ENCODE peak calls at places on chromosome 4, in four cellular contexts. K is psoas muscle, O is choroid plexus epithelial cell, U is MCF 10A. T is an unnamed sample.

GRCh38 chr4:15878011-15878410 is 60.5 kb downstream of the FGFBP1 start:
- DNase-seq in K (no peak), O (no peak), U (no peak), T (no peak)

GRCh38 chr4:129362685-129363274 is 266.8 kb downstream of the C4orf33 start:
- DNase-seq in K (no peak), O (peak), U (peak), T (no peak)

GRCh38 chr4:929096-929765 is 2.9 kb downstream of the GAK start:
- DNase-seq in K (no peak), O (no peak), U (no peak), T (no peak)

GRCh38 chr4:44927361-44928061 is 201.2 kb upstream of the GNPDA2 start:
- DNase-seq in K (no peak), O (peak), U (peak), T (no peak)

GRCh38 chr4:11702886-11703555 is 274.3 kb upstream of the HS3ST1 start:
- DNase-seq in K (no peak), O (no peak), U (peak), T (no peak)

GRCh38 chr4:113445286-113445685 is 316.3 kb downstream of the CAMK2D start:
- DNase-seq in K (peak), O (peak), U (peak), T (no peak)

GRCh38 chr4:172953896-172954568 is 214.6 kb upstream of the GALNT7 start:
- DNase-seq in K (no peak), O (no peak), U (no peak), T (no peak)

GRCh38 chr4:5960197-5960880 is 57.9 kb downstream of the C4orf50 start:
- DNase-seq in K (no peak), O (no peak), U (no peak), T (no peak)

GRCh38 chr4:24559889-24560288 is 24.5 kb downstream of the DHX15 start:
- DNase-seq in K (no peak), O (peak), U (peak), T (no peak)

GRCh38 chr4:153792007-153792892 is 3.4 kb upstream of the SFRP2 start:
- DNase-seq in K (peak), O (peak), U (peak), T (no peak)

GRCh38 chr4:30717208-30718020 is 2.8 kb upstream of the PCDH7 start:
- DNase-seq in K (peak), O (peak), U (peak), T (no peak)

GRCh38 chr4:2712261-2712842 is 43.8 kb downstream of the TNIP2 start:
- DNase-seq in K (peak), O (peak), U (no peak), T (no peak)

GRCh38 chr4:74054483-74055032 is 16.1 kb upstream of the CXCL3 start:
- DNase-seq in K (no peak), O (no peak), U (no peak), T (no peak)

GRCh38 chr4:177442623-177443155 is 452 bp upstream of the AGA start:
- DNase-seq in K (no peak), O (peak), U (no peak), T (no peak)

GRCh38 chr4:48478273-48478672 is 4.9 kb upstream of the SLC10A4 start:
- DNase-seq in K (no peak), O (no peak), U (no peak), T (no peak)

GRCh38 chr4:118776166-118776954 is 59.6 kb downstream of the SEC24D start:
- DNase-seq in K (no peak), O (peak), U (peak), T (no peak)

GRCh38 chr4:127610488-127610887 is 22.3 kb upstream of the INTU start:
- DNase-seq in K (no peak), O (no peak), U (no peak), T (no peak)

GRCh38 chr4:3372264-3372932 is 69.4 kb upstream of the HGFAC start:
- DNase-seq in K (no peak), O (peak), U (no peak), T (no peak)

GRCh38 chr4:142516686-142517145 is 329.4 kb downstream of the INPP4B start:
- DNase-seq in K (no peak), O (peak), U (no peak), T (no peak)

GRCh38 chr4:82900016-82900334 is 560 bp upstream of the THAP9 start:
- DNase-seq in K (no peak), O (peak), U (no peak), T (no peak)

GRCh38 chr4:140059159-140059558 is 94.8 kb downstream of the MAML3 start:
- DNase-seq in K (no peak), O (peak), U (no peak), T (no peak)

GRCh38 chr4:82372874-82373815 is 646 bp downstream of the HNRNPD start:
- DNase-seq in K (peak), O (peak), U (peak), T (peak)

GRCh38 chr4:55834086-55834795 is 14.7 kb downstream of the EXOC1L start:
- DNase-seq in K (no peak), O (no peak), U (peak), T (no peak)

GRCh38 chr4:76546282-76547166 is 111.5 kb downstream of the SHROOM3 start:
- DNase-seq in K (no peak), O (peak), U (peak), T (no peak)

GRCh38 chr4:40194602-40195161 is 2.1 kb upstream of the RHOH start:
- DNase-seq in K (no peak), O (peak), U (no peak), T (peak)

GRCh38 chr4:7778524-7779193 is 161.0 kb downstream of the AFAP1 start:
- DNase-seq in K (no peak), O (peak), U (no peak), T (no peak)

GRCh38 chr4:156547439-156547838 is 424.2 kb downstream of the PDGFC start:
- DNase-seq in K (no peak), O (peak), U (peak), T (no peak)

DNA sequence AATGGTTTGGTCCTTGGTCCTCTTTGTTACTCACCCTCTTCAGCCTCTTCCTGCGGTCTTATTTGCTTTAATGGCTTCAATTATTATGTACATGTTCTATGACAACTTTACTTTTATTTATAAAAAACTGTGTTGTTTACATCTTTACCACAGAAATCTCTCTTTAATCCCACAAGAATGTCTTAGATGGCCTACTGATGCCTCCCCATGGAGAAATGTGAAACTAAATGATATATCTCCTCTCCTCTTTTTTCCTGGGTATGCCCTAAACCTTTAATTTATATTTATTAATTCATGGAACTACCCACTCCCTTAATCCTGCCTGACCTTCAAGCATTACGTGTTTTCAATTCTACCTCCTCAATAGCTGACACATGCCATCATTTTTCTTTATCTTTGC is 573.2 kb downstream of the CENPC start:
- DNase-seq in K (no peak), O (peak), U (no peak), T (no peak)
- TF ChIP-seq CTCF in K (no peak), O (no peak), U (peak), T (no peak)

GRCh38 chr4:86218721-86219481 is 141.0 kb downstream of the MAPK10 start:
- DNase-seq in K (no peak), O (peak), U (peak), T (no peak)

GRCh38 chr4:86220137-86220536 is 139.7 kb downstream of the MAPK10 start:
- DNase-seq in K (no peak), O (peak), U (peak), T (no peak)

GRCh38 chr4:86221076-86221475 is 138.8 kb downstream of the MAPK10 start:
- DNase-seq in K (no peak), O (no peak), U (no peak), T (no peak)

DNA sequence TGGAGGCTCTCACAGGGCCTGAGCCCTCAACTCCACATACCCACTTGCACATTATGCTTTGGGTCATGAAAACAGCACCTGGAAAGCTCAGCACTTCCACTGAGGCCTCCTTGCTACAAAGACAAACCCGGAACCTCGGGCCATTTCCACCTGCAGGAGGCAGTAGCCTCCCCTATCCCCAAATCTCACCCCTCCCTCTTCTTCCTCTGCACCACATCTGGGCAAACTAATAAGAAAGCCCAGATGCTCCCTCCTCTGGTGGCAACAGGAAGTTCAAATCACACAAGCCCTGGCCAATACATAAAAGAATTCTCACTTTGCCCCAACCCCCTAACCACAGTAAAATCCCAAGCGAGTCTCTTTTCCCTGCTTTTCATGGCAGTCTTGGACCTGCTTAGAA is 136.4 kb downstream of the MAPK10 start:
- DNase-seq in K (no peak), O (peak), U (peak), T (no peak)
- TF ChIP-seq CTCF in K (no peak), O (peak), U (peak), T (no peak)

DNA sequence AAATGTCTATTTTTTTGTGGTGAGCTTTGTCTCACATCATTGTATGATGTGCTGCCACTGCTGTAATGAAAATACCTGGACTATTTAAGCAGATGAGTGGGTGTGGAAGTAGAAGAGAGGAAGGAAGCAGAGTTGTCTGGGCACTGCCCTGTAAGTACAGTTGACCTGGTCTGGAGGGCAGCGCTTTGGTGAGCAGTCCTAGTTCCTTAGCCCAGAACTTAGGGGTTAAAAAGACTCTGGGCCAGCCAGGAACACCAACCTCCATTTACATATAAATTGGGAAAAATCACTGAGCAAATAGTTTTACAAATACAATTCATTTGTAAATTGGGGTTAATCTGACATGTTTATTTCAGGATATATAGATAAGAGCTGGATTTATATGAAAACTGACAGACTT is 347.1 kb upstream of the FAT1 start:
- DNase-seq in K (no peak), O (no peak), U (no peak), T (no peak)
- TF ChIP-seq CTCF in K (no peak), O (no peak), U (no peak), T (no peak)

DNA sequence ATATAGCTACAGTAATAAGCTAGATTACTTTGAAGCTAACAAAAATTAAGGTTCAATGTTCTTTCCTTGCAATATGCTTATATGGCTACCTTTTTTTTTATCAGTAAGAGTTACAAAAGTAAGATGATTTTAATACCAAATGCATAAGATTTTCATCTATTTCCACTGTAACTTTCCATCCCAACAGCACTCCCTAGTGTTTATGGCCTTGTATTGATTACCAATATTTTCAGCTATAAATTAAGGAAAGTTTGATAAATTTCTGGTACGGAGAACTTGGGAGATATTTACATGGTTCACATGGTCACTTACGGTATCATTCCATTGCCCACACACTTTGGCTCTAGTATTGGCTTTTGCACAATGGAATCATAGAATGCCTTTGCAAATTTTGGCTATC is 448.9 kb upstream of the PABPC4L start:
- DNase-seq in K (no peak), O (no peak), U (no peak), T (no peak)
- TF ChIP-seq CTCF in K (no peak), O (no peak), U (no peak), T (no peak)

DNA sequence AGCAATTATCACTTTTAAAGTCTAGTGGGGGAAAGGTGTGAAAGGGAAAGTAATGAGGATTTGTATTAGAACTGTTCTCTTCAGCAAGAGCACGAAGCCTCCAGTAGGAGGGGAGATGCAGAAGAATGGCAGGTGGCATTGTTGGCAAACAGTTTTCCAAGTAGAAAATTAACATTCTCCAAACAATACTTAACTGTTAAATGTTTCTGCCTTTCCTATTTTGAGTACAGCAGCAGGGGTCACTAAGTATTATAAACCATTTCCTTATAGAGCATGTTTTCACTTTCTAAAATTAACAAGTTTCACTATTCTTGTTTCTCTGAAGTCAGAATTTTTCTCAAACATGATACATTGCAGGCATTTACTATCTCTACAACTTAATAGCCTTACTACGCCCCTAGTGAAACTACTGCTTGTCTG is 58.7 kb downstream of the LEF1 start:
- DNase-seq in K (no peak), O (no peak), U (no peak), T (no peak)
- TF ChIP-seq CTCF in K (no peak), O (no peak), U (no peak), T (no peak)

GRCh38 chr4:84470204-84470785 is 28.8 kb downstream of the NKX6-1 start:
- DNase-seq in K (no peak), O (peak), U (peak), T (no peak)
- TF ChIP-seq CTCF in K (no peak), O (peak), U (peak), T (no peak)

DNA sequence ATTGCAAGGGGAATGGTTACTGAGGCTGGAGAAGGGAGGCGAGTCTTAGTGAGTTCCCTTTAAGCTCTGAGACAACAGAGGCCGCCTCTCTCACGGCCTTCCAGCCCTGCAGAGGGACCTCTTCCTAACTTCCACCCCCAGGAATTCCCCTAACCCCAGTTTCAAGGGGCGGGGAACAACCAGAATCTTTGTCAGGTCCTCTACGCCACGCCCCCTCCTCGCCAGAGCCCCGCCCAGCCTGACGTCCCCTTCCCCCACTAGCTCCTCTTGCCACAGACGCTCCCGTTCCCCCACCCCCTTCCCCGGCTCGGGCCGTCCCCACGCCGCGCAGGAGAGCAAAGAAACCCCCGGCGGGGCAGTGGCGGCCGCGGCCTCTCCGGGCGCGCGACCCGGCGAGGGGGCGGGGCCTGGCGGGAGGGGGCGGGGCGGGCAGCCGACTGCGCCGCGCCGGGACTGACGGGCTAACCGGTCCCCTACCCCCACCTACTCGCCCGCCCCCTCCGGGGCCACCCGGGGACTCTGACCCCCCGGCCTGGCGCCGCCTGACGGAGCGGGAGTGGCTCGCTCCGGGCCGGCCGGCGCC is 12.2 kb upstream of the TMEM156 start:
- DNase-seq in K (peak), O (peak), U (peak), T (peak)
- TF ChIP-seq CTCF in K (no peak), O (no peak), U (no peak), T (no peak)

T was measured in natural killer cell.